ENCODE peak calls at places on chromosomes 16 and 17, in four cellular contexts. G is A549, K is heart right ventricle, I is aorta. S is an unnamed sample.

GRCh38 chr17:17553217-17554195 is 38.0 kb downstream of the PEMT start:
- DNase-seq in G (no peak), K (no peak), I (no peak), S (no peak)

GRCh38 chr16:1494711-1495110 is 1.6 kb downstream of the TELO2 start:
- DNase-seq in G (no peak), K (peak), I (peak), S (peak)

GRCh38 chr16:3023415-3023668 is 400 bp downstream of the HCFC1R1 start:
- DNase-seq in G (no peak), K (no peak), I (no peak), S (no peak)

GRCh38 chr17:2487306-2487705 is 24.4 kb downstream of the METTL16 start:
- DNase-seq in G (no peak), K (no peak), I (no peak), S (no peak)

GRCh38 chr16:30874821-30875717 is 18.8 kb downstream of the BCL7C start:
- DNase-seq in G (peak), K (peak), I (peak), S (peak)

GRCh38 chr17:78176548-78177025 is 8.2 kb downstream of the SYNGR2 start:
- DNase-seq in G (peak), K (peak), I (peak), S (peak)

GRCh38 chr16:19289805-19290490 is 4.4 kb downstream of the CLEC19A start:
- DNase-seq in G (no peak), K (no peak), I (no peak), S (no peak)

GRCh38 chr16:78259883-78260282 is 160.4 kb downstream of the WWOX start:
- DNase-seq in G (no peak), K (no peak), I (no peak), S (no peak)

GRCh38 chr17:15341385-15341849 is at the start of gene TEKT3:
- DNase-seq in G (peak), K (peak), I (peak), S (peak)

GRCh38 chr17:59827721-59828477 is 64.8 kb downstream of the TUBD1 start:
- DNase-seq in G (peak), K (no peak), I (peak), S (no peak)

GRCh38 chr17:55727275-55727674 is 4.6 kb upstream of the TMEM100 start:
- DNase-seq in G (no peak), K (no peak), I (no peak), S (no peak)

GRCh38 chr16:62665269-62665668 is 629.0 kb upstream of the CDH8 start:
- DNase-seq in G (no peak), K (no peak), I (no peak), S (peak)

GRCh38 chr16:17358350-17358749 is 112.4 kb downstream of the XYLT1 start:
- DNase-seq in G (no peak), K (no peak), I (no peak), S (no peak)

GRCh38 chr17:54221499-54221898 is 398.8 kb downstream of the KIF2B start:
- DNase-seq in G (no peak), K (no peak), I (no peak), S (no peak)

GRCh38 chr16:74225278-74225677 is 71.3 kb upstream of the PSMD7 start:
- DNase-seq in G (no peak), K (no peak), I (no peak), S (no peak)

GRCh38 chr16:76527244-76527643 is 250.0 kb downstream of the CNTNAP4 start:
- DNase-seq in G (no peak), K (no peak), I (no peak), S (no peak)

GRCh38 chr17:56833023-56833811 is 503 bp downstream of the C17orf67 start:
- DNase-seq in G (peak), K (peak), I (peak), S (no peak)

GRCh38 chr16:715448-716249 is 731 bp downstream of the METRN start:
- DNase-seq in G (peak), K (no peak), I (no peak), S (no peak)

GRCh38 chr17:70276931-70277330 is 107.6 kb downstream of the KCNJ2 start:
- DNase-seq in G (no peak), K (no peak), I (no peak), S (no peak)

GRCh38 chr16:807345-808251 is 7.1 kb upstream of the GNG13 start:
- DNase-seq in G (peak), K (peak), I (peak), S (peak)

GRCh38 chr17:69250641-69251040 is 22.0 kb upstream of the ABCA10 start:
- DNase-seq in G (no peak), K (no peak), I (no peak), S (no peak)

GRCh38 chr17:74637265-74637664 is 13.7 kb upstream of the CD300E start:
- DNase-seq in G (no peak), K (no peak), I (no peak), S (no peak)

GRCh38 chr17:40445769-40446468 is 2.7 kb downstream of the IGFBP4 start:
- DNase-seq in G (peak), K (no peak), I (no peak), S (no peak)

GRCh38 chr16:67964477-67965131 is 3.8 kb downstream of the SLC12A4 start:
- DNase-seq in G (no peak), K (no peak), I (no peak), S (no peak)

GRCh38 chr17:65756760-65757159 is 195.3 kb upstream of the AXIN2 start:
- DNase-seq in G (no peak), K (no peak), I (no peak), S (no peak)

GRCh38 chr16:5186381-5186903 is 88.8 kb upstream of the EEF2KMT start:
- DNase-seq in G (no peak), K (no peak), I (no peak), S (no peak)

GRCh38 chr17:79026345-79027273 is 2.6 kb downstream of the C1QTNF1 start:
- DNase-seq in G (peak), K (peak), I (peak), S (no peak)

GRCh38 chr16:4989391-4990006 is 31.4 kb downstream of the SEC14L5 start:
- DNase-seq in G (no peak), K (no peak), I (peak), S (no peak)

GRCh38 chr17:34059423-34060220 is 195.5 kb upstream of the CCL2 start:
- DNase-seq in G (no peak), K (no peak), I (no peak), S (no peak)

GRCh38 chr17:78132086-78132676 is 1.6 kb downstream of the TMC8 start:
- DNase-seq in G (no peak), K (peak), I (no peak), S (no peak)

GRCh38 chr17:21286066-21286770 is 1.7 kb downstream of the MAP2K3 start:
- DNase-seq in G (peak), K (peak), I (peak), S (no peak)

GRCh38 chr17:79532107-79532790 is 78.6 kb downstream of the RBFOX3 start:
- DNase-seq in G (no peak), K (no peak), I (peak), S (no peak)

GRCh38 chr16:72877374-72878028 is 170.4 kb downstream of the ZFHX3 start:
- DNase-seq in G (peak), K (no peak), I (no peak), S (no peak)

GRCh38 chr17:9878361-9878760 is 26.7 kb downstream of the RCVRN start:
- DNase-seq in G (no peak), K (no peak), I (no peak), S (no peak)
- H3K27ac ChIP-seq in G (peak), K (no peak), I (no peak), S (no peak)

GRCh38 chr17:76687278-76688164 is 23.2 kb downstream of the MXRA7 start:
- DNase-seq in G (no peak), K (peak), I (peak), S (peak)
- H3K27ac ChIP-seq in G (peak), K (peak), I (peak), S (no peak)

GRCh38 chr16:81520560-81521135 is 76.0 kb downstream of the CMIP start:
- DNase-seq in G (no peak), K (no peak), I (no peak), S (no peak)

GRCh38 chr16:81520151-81520470 is 75.5 kb downstream of the CMIP start:
- DNase-seq in G (no peak), K (no peak), I (no peak), S (no peak)

GRCh38 chr16:81521141-81521626 is 76.6 kb downstream of the CMIP start:
- DNase-seq in G (no peak), K (no peak), I (no peak), S (no peak)

GRCh38 chr16:81518439-81518757 is 73.8 kb downstream of the CMIP start:
- DNase-seq in G (no peak), K (no peak), I (no peak), S (no peak)

DNA sequence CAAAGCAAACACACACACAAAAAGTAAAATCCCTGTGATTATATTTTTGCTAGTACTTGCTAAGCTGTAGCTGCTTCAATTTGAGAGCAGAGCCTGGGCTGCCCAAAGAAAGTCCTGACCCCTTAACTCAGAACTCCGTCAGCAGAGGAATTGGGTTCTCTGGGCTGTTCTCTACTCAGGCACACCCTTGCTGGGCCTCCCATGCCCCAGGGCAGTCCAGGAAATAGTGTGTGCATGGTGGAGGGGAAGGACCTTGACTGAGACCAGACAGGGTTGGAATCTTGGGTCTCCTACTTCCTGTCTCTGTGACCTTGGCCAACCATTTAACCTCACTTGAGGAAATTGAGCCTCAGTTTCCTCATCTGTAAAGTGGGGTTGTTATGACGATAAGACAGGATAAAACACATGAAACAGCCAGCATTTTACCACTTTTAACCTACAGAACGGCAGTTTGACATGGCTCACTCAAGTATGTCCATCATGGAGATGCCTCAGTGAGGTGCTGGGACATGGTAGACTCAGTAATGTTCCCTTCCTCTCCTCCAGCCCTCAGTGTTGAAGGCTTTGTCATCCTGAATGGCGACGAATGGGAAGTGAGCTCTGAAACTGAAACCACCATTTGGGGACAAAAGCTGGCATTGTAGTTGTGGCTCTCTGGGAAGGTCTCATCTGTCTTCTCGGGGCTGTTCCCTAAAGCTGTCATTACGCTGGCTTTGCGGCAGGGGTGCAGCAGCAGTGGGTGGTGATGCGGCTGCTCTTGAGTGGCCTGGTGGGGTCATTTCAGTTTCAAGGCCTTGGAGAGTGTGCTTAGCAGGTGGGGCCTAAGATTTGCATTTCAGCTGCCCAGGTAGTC is 74.9 kb downstream of the CMIP start:
- DNase-seq in G (no peak), K (no peak), I (no peak), S (no peak)
- H3K27ac ChIP-seq in G (peak), K (peak), I (no peak), S (no peak)

GRCh38 chr17:28549274-28550132 is 2.9 kb downstream of the UNC119 start:
- DNase-seq in G (no peak), K (no peak), I (peak), S (no peak)
- H3K27ac ChIP-seq in G (no peak), K (peak), I (no peak), S (no peak)

GRCh38 chr16:84535851-84536250 is 31.4 kb upstream of the MEAK7 start:
- DNase-seq in G (no peak), K (no peak), I (no peak), S (no peak)

GRCh38 chr16:84540194-84540593 is 35.7 kb upstream of the MEAK7 start:
- DNase-seq in G (no peak), K (no peak), I (no peak), S (no peak)

GRCh38 chr16:84537431-84538151 is 33.1 kb upstream of the MEAK7 start:
- DNase-seq in G (no peak), K (no peak), I (no peak), S (no peak)

GRCh38 chr16:84535408-84535807 is 30.9 kb upstream of the MEAK7 start:
- DNase-seq in G (no peak), K (no peak), I (no peak), S (no peak)

GRCh38 chr16:84538441-84538840 is 34.0 kb upstream of the MEAK7 start:
- DNase-seq in G (no peak), K (no peak), I (no peak), S (no peak)
- H3K27ac ChIP-seq in G (no peak), K (no peak), I (no peak), S (no peak)

GRCh38 chr17:82297804-82298537 is 19.4 kb downstream of the CD7 start:
- DNase-seq in G (peak), K (peak), I (peak), S (peak)

GRCh38 chr17:82297280-82297803 is 20.1 kb downstream of the CD7 start:
- DNase-seq in G (peak), K (peak), I (peak), S (peak)

GRCh38 chr17:82295472-82295814 is 21.9 kb upstream of the CSNK1D start:
- DNase-seq in G (no peak), K (no peak), I (no peak), S (no peak)

GRCh38 chr17:82298538-82299421 is 18.6 kb downstream of the CD7 start:
- DNase-seq in G (no peak), K (no peak), I (peak), S (no peak)

DNA sequence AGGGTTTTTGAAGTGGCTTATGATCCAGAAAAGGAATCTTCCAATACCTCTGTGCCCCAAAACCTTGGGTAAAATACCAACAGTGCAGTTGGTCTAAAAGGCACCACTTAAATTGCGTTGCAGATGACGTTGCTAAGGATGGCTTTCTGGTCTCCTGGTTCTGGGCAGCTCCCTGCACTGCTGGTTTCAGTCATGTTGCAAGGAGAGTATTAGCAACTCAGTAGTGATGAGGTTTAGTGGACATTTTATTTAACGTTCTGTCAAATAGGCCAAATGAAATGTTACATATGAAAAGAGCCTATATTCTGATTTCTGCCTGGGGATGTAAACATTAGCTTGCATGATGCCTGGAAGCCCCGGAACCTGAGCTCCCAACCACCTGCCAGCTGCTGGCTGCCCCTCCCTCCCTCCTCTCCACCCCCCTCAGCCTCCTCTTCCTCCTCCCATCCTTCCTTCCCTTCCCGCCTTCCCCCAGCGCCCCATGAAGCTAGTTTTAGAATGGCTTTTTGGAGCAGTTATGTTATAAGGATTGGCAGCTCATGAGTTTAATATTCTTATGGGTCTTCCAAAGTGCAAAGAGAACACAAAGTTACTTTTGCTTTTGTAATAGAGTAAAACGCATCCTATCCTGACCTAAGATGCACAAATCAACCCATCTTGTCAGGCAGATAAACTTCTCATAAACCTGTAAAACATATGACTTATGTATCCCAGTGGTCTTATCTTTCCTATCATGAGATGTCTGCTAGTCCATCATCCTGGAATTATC is 20.7 kb downstream of the CD7 start:
- DNase-seq in G (no peak), K (no peak), I (no peak), S (no peak)
- H3K27ac ChIP-seq in G (peak), K (peak), I (no peak), S (peak)

GRCh38 chr16:57060323-57061083 is 31.9 kb upstream of the CPNE2 start:
- DNase-seq in G (no peak), K (no peak), I (no peak), S (no peak)
- H3K27ac ChIP-seq in G (no peak), K (peak), I (peak), S (no peak)

DNA sequence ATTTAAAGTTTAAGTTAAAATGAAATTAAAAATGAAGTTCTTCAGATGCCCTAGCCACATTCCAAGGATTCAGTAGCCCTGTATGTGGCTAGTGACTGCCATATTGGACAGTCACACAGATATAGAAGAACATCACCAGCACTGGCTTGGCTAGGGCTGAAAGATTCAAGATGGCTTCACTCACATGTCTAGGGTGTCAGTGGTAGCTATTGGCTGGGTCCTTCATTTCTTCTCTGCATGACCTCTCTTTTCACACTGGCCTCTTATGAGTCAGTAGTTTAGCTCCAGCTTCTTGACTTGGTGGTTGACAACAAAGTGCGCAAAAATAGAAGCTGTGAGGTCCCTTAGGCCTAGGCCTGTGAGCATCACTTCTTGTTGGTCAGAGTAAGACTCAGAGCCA is 1.7 kb upstream of the CDC27 start:
- DNase-seq in G (no peak), K (no peak), I (no peak), S (no peak)
- H3K27ac ChIP-seq in G (no peak), K (no peak), I (no peak), S (no peak)

DNA sequence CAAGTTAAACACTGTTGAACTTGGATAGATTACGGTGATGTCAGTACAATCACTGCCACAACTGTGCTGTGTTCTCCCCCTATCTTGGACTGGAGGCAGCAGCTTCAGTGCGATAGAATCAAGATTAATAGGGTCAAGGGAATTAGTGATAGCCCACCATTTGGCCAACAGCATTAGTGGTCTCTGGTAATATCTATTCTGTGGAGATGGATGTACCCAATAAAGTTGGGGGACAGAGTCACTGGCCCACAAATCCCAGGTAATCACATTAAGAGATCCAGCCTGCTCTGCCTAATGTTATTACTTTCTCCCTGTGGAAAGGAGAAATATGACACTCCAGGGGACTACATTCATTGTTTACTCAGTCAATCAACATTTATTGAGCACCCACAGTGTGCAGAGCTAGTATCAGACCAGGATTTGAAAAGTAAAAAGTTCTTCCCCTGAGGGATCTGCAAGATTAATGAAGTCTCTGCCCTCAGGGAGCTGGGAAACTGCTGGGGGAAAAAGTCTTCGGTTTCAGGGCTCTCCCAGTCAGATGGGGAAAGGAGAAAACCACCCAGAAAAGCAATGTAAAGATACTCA is 23.6 kb upstream of the ATP5MC1 start:
- DNase-seq in G (no peak), K (no peak), I (no peak), S (no peak)
- H3K27ac ChIP-seq in G (peak), K (no peak), I (no peak), S (no peak)

GRCh38 chr16:28291651-28292626 is at the start of gene SBK1:
- DNase-seq in G (peak), K (peak), I (peak), S (peak)
- H3K27ac ChIP-seq in G (peak), K (peak), I (no peak), S (peak)